ENCODE peak calls at places on chromosome 7, in eight cellular contexts. F is DND-41, B is heart right ventricle, M is HAP-1, E is astrocyte, N is sigmoid colon, Q is AG10803, I is adipocyte. O is an unnamed sample.
A peak's percentile ranks its signal among the peaks of the same experiment; 100 is the strongest.

GRCh38 chr7:34190299-34190698 is 285.0 kb downstream of the BMPER start:
- DNase-seq in F (no peak), B (peak; percentile 29), M (no peak), E (no peak), N (no peak), Q (peak; percentile 11), I (no peak), O (no peak)

GRCh38 chr7:125316451-125316850 is 386.8 kb upstream of the POT1 start:
- DNase-seq in F (no peak), B (no peak), M (peak; percentile 80), E (no peak), N (no peak), Q (no peak), I (no peak), O (no peak)

GRCh38 chr7:51123322-51124021 is 193.1 kb downstream of the COBL start:
- DNase-seq in F (no peak), B (peak; percentile 27), M (no peak), E (peak; percentile 84), N (no peak), Q (peak; percentile 92), I (peak; percentile 87), O (peak; percentile 46)

GRCh38 chr7:134757938-134758337 is 21.5 kb upstream of the CALD1 start:
- DNase-seq in F (no peak), B (no peak), M (no peak), E (no peak), N (no peak), Q (peak; percentile 57), I (peak; percentile 74), O (no peak)

GRCh38 chr7:30842542-30843451 is 68.9 kb upstream of the AQP1 start:
- DNase-seq in F (no peak), B (no peak), M (no peak), E (no peak), N (no peak), Q (peak; percentile 74), I (peak; percentile 76), O (no peak)

GRCh38 chr7:54674891-54675290 is 84.1 kb downstream of the SEC61G start:
- DNase-seq in F (no peak), B (no peak), M (no peak), E (no peak), N (no peak), Q (no peak), I (no peak), O (no peak)

GRCh38 chr7:2710901-2711551 is 23.0 kb downstream of the AMZ1 start:
- DNase-seq in F (peak; percentile 84), B (no peak), M (no peak), E (no peak), N (no peak), Q (peak; percentile 33), I (no peak), O (peak; percentile 37)

GRCh38 chr7:149875396-149875795 is 1.6 kb downstream of the ATP6V0E2 start:
- DNase-seq in F (no peak), B (no peak), M (no peak), E (no peak), N (no peak), Q (no peak), I (no peak), O (no peak)

GRCh38 chr7:16839646-16840045 is 34.8 kb upstream of the AGR2 start:
- DNase-seq in F (no peak), B (no peak), M (no peak), E (peak; percentile 32), N (no peak), Q (peak; percentile 67), I (peak; percentile 63), O (no peak)

GRCh38 chr7:118220583-118220982 is 3.9 kb upstream of the ANKRD7 start:
- DNase-seq in F (no peak), B (no peak), M (no peak), E (no peak), N (no peak), Q (no peak), I (no peak), O (no peak)

GRCh38 chr7:85474234-85474633 is 287.4 kb upstream of the SEMA3D start:
- DNase-seq in F (no peak), B (no peak), M (no peak), E (peak; percentile 41), N (no peak), Q (no peak), I (peak; percentile 24), O (no peak)

GRCh38 chr7:1460757-1461639 is 1.7 kb upstream of the MICALL2 start:
- DNase-seq in F (no peak), B (peak; percentile 64), M (peak; percentile 25), E (peak; percentile 32), N (peak; percentile 86), Q (peak; percentile 73), I (no peak), O (no peak)

GRCh38 chr7:134694299-134694698 is 47.6 kb downstream of the BPGM start:
- DNase-seq in F (no peak), B (no peak), M (peak; percentile 63), E (no peak), N (no peak), Q (no peak), I (no peak), O (no peak)

GRCh38 chr7:114934758-114935157 is 12.9 kb downstream of the MDFIC start:
- DNase-seq in F (no peak), B (no peak), M (no peak), E (no peak), N (no peak), Q (no peak), I (peak; percentile 76), O (no peak)
- H3K4me3 ChIP-seq in F (no peak overlapping the region), B (no peak overlapping the region), M (no peak overlapping the region), E (no peak overlapping the region), N (no peak overlapping the region), Q (no peak overlapping the region), I (peak overlapping the region; percentile 33), O (no peak overlapping the region)

DNA sequence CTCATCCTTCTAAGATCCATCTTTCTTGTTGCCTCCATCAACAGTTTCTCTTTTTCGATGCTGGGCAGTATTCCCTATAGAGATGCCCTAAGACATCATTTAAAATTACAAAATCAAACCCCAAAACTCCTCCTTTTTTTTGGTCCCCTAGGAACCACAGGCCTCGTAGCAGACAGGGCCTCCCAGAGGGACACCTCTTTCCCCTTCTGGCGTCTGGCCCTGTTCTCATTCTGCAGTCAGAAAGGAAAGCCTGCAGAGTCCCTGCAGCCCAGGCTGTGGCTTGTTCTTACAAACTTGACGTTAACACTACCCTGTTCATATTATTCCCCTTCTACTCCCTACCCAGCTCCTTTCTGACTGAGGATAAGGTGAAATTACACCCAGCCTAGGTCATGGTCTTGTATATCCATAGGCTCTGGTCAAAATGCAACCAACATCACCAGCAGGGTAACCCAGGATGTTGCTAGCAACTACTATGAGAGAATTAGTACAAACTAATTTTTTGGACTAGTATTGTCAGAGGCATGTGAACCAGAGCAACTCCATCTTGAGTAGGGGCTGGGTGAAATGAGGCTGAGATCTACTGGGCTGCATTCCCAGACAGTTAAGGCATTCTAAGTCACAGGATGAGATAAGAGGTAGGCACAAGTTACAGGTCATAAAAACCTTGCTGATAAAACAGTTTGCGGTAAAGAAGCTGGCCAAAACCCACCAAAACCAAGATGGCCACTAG is 3.5 kb upstream of the EPHA1 start:
- DNase-seq in F (no peak), B (no peak), M (no peak), E (no peak), N (no peak), Q (no peak), I (no peak), O (no peak)
- H3K4me3 ChIP-seq in F (no peak overlapping the region), B (no peak overlapping the region), M (no peak overlapping the region), E (no peak overlapping the region), N (no peak overlapping the region), Q (no peak overlapping the region), I (no peak overlapping the region), O (no peak overlapping the region)

DNA sequence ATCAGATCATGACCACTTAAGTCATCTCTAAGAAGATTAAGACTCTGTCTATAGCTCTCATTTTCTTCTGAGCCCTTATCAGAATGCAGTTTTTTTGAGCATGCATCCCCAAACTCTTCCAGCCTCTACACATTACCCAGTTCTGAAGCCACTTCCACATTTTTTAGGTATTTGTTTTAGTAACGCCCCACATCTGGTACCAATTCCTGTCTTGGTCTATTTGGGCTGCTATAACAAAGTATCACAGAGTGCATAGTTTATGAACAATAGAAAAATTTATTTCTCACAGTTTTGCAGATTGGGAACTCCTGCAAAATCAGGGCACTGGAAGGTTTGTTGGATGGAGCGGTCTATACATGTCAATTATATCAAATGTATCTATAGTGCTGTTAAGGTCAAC is 107.7 kb upstream of the KCND2 start:
- DNase-seq in F (no peak), B (no peak), M (no peak), E (no peak), N (no peak), Q (peak; percentile 28), I (no peak), O (no peak)
- H3K4me3 ChIP-seq in F (no peak overlapping the region), B (no peak overlapping the region), M (no peak overlapping the region), E (no peak overlapping the region), N (no peak overlapping the region), Q (no peak overlapping the region), I (no peak overlapping the region), O (no peak overlapping the region)

GRCh38 chr7:66553001-66553400 is 75.7 kb upstream of the KCTD7 start:
- DNase-seq in F (no peak), B (no peak), M (no peak), E (no peak), N (peak; percentile 39), Q (no peak), I (no peak), O (no peak)
- H3K4me3 ChIP-seq in F (no peak overlapping the region), B (no peak overlapping the region), M (no peak overlapping the region), E (no peak overlapping the region), N (no peak overlapping the region), Q (no peak overlapping the region), I (no peak overlapping the region), O (no peak overlapping the region)

GRCh38 chr7:44105832-44106231 is 1.7 kb downstream of the AEBP1 start:
- DNase-seq in F (no peak), B (no peak), M (no peak), E (no peak), N (no peak), Q (no peak), I (no peak), O (no peak)
- H3K4me3 ChIP-seq in F (peak overlapping the region; percentile 68), B (no peak overlapping the region), M (no peak overlapping the region), E (peak overlapping the region; percentile 70), N (peak overlapping the region; percentile 45), Q (peak overlapping the region; percentile 95), I (peak overlapping the region; percentile 76), O (no peak overlapping the region)

GRCh38 chr7:128167791-128168666 is 73.0 kb upstream of the LEP start:
- DNase-seq in F (no peak), B (no peak), M (no peak), E (no peak), N (no peak), Q (no peak), I (no peak), O (no peak)
- H3K4me3 ChIP-seq in F (no peak overlapping the region), B (no peak overlapping the region), M (no peak overlapping the region), E (no peak overlapping the region), N (no peak overlapping the region), Q (no peak overlapping the region), I (no peak overlapping the region), O (no peak overlapping the region)